ENCODE peak calls at places on chromosomes 1 and 21, in four cellular contexts. One of them, this sample, is unnamed.

GRCh38 chr1:93753766-93754763 is 72.4 kb upstream of the BCAR3 start:
- DNase-seq in H7: no peak
- DNase-seq in CD8-positive, alpha-beta memory T cell: no peak
- DNase-seq in endodermal cell: no peak
- DNase-seq in this sample: no peak

GRCh38 chr1:35470964-35471613 is 86.1 kb downstream of the KIAA0319L start:
- DNase-seq in endodermal cell: peak
- DNase-seq in H7: peak
- DNase-seq in CD8-positive, alpha-beta memory T cell: no peak
- DNase-seq in this sample: no peak

GRCh38 chr1:111499026-111499790 is 4.2 kb downstream of the ADORA3 start:
- DNase-seq in CD8-positive, alpha-beta memory T cell: no peak
- DNase-seq in endodermal cell: no peak
- DNase-seq in H7: no peak
- DNase-seq in this sample: no peak

GRCh38 chr1:10428956-10429355 is 1.3 kb upstream of the CENPS start:
- DNase-seq in endodermal cell: no peak
- DNase-seq in CD8-positive, alpha-beta memory T cell: no peak
- DNase-seq in H7: no peak
- DNase-seq in this sample: no peak

GRCh38 chr1:212749924-212750535 is 41.5 kb downstream of the NSL1 start:
- DNase-seq in endodermal cell: peak
- DNase-seq in H7: peak
- DNase-seq in CD8-positive, alpha-beta memory T cell: no peak
- DNase-seq in this sample: peak

GRCh38 chr1:22814176-22815042 is 103.8 kb downstream of the EPHB2 start:
- DNase-seq in H7: no peak
- DNase-seq in CD8-positive, alpha-beta memory T cell: no peak
- DNase-seq in endodermal cell: no peak
- DNase-seq in this sample: no peak

GRCh38 chr1:53705446-53706096 is 33.4 kb downstream of the GLIS1 start:
- DNase-seq in H7: no peak
- DNase-seq in endodermal cell: no peak
- DNase-seq in CD8-positive, alpha-beta memory T cell: no peak
- DNase-seq in this sample: no peak

GRCh38 chr1:180981596-180982387 is 40.9 kb downstream of the STX6 start:
- DNase-seq in CD8-positive, alpha-beta memory T cell: no peak
- DNase-seq in endodermal cell: peak
- DNase-seq in H7: peak
- DNase-seq in this sample: no peak

GRCh38 chr1:206633708-206634121 is 1.6 kb upstream of the DYRK3 start:
- DNase-seq in endodermal cell: peak
- DNase-seq in CD8-positive, alpha-beta memory T cell: no peak
- DNase-seq in H7: no peak
- DNase-seq in this sample: peak

GRCh38 chr1:176796583-176796982 is 333.6 kb downstream of the PAPPA2 start:
- DNase-seq in H7: no peak
- DNase-seq in endodermal cell: no peak
- DNase-seq in CD8-positive, alpha-beta memory T cell: no peak
- DNase-seq in this sample: no peak

GRCh38 chr1:8733463-8733862 is 84.0 kb downstream of the RERE start:
- DNase-seq in CD8-positive, alpha-beta memory T cell: no peak
- DNase-seq in H7: peak
- DNase-seq in endodermal cell: no peak
- DNase-seq in this sample: no peak

GRCh38 chr1:75640137-75640536 is 29.2 kb upstream of the SLC44A5 start:
- DNase-seq in CD8-positive, alpha-beta memory T cell: no peak
- DNase-seq in H7: no peak
- DNase-seq in endodermal cell: peak
- DNase-seq in this sample: no peak

GRCh38 chr21:27812279-27812678 is 845.4 kb upstream of the ADAMTS5 start:
- DNase-seq in CD8-positive, alpha-beta memory T cell: no peak
- DNase-seq in H7: no peak
- DNase-seq in endodermal cell: no peak
- DNase-seq in this sample: no peak

GRCh38 chr1:4603317-4604110 is 50.9 kb upstream of the AJAP1 start:
- DNase-seq in H7: no peak
- DNase-seq in endodermal cell: peak
- DNase-seq in CD8-positive, alpha-beta memory T cell: no peak
- DNase-seq in this sample: peak

GRCh38 chr1:215744419-215744818 is 177.3 kb downstream of the KCTD3 start:
- DNase-seq in CD8-positive, alpha-beta memory T cell: no peak
- DNase-seq in endodermal cell: no peak
- DNase-seq in H7: no peak
- DNase-seq in this sample: no peak

GRCh38 chr1:41502912-41503311 is 18.4 kb upstream of the EDN2 start:
- DNase-seq in H7: no peak
- DNase-seq in endodermal cell: no peak
- DNase-seq in CD8-positive, alpha-beta memory T cell: no peak
- DNase-seq in this sample: no peak

GRCh38 chr1:7384121-7384520 is 387.0 kb upstream of the VAMP3 start:
- DNase-seq in H7: no peak
- DNase-seq in CD8-positive, alpha-beta memory T cell: no peak
- DNase-seq in endodermal cell: peak
- DNase-seq in this sample: no peak

GRCh38 chr1:63775418-63776127 is 1.8 kb downstream of the ROR1 start:
- DNase-seq in endodermal cell: no peak
- DNase-seq in H7: no peak
- DNase-seq in CD8-positive, alpha-beta memory T cell: no peak
- DNase-seq in this sample: no peak
- H3K4me3 ChIP-seq in endodermal cell: peak
- H3K4me3 ChIP-seq in H7: peak
- H3K4me3 ChIP-seq in CD8-positive, alpha-beta memory T cell: no peak
- H3K4me3 ChIP-seq in this sample: peak

GRCh38 chr21:30337644-30338170 is at the start of gene KRTAP27-1:
- DNase-seq in CD8-positive, alpha-beta memory T cell: no peak
- DNase-seq in H7: no peak
- DNase-seq in endodermal cell: no peak
- DNase-seq in this sample: no peak
- H3K4me3 ChIP-seq in CD8-positive, alpha-beta memory T cell: no peak
- H3K4me3 ChIP-seq in H7: no peak
- H3K4me3 ChIP-seq in endodermal cell: no peak
- H3K4me3 ChIP-seq in this sample: no peak

DNA sequence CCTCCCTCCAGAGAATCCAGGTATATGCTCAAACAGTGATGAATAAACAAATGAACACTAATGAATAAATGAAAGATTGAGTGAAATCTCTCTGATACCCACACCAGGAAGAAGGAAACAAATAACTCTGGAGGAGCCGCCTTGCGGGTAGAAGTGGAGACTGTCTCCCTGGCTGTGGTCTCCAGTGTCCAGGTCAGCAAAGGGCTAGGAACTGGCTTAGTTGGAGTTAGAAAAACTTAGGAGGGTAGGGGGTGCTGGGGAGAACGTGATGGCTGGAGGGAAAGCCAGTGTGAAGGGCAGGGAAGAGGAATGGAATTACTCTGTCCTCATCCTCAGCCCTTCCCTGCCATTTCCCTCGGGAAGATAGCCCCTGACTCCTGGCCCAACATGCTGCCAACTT is 537 bp downstream of the RHBDL2 start:
- DNase-seq in H7: no peak
- DNase-seq in CD8-positive, alpha-beta memory T cell: no peak
- DNase-seq in endodermal cell: peak
- DNase-seq in this sample: no peak
- H3K4me3 ChIP-seq in H7: no peak
- H3K4me3 ChIP-seq in CD8-positive, alpha-beta memory T cell: no peak
- H3K4me3 ChIP-seq in endodermal cell: no peak
- H3K4me3 ChIP-seq in this sample: peak

GRCh38 chr1:208080396-208081276 is 163.5 kb downstream of the PLXNA2 start:
- DNase-seq in H7: no peak
- DNase-seq in endodermal cell: no peak
- DNase-seq in CD8-positive, alpha-beta memory T cell: no peak
- DNase-seq in this sample: no peak

GRCh38 chr1:208083715-208084085 is 160.5 kb downstream of the PLXNA2 start:
- DNase-seq in H7: peak
- DNase-seq in endodermal cell: no peak
- DNase-seq in CD8-positive, alpha-beta memory T cell: no peak
- DNase-seq in this sample: no peak

GRCh38 chr1:208083016-208083714 is 161.0 kb downstream of the PLXNA2 start:
- DNase-seq in H7: no peak
- DNase-seq in endodermal cell: peak
- DNase-seq in CD8-positive, alpha-beta memory T cell: no peak
- DNase-seq in this sample: no peak

GRCh38 chr1:208084220-208084619 is 160.0 kb downstream of the PLXNA2 start:
- DNase-seq in H7: no peak
- DNase-seq in CD8-positive, alpha-beta memory T cell: no peak
- DNase-seq in endodermal cell: no peak
- DNase-seq in this sample: no peak

GRCh38 chr1:208081972-208082371 is 162.2 kb downstream of the PLXNA2 start:
- DNase-seq in CD8-positive, alpha-beta memory T cell: no peak
- DNase-seq in H7: peak
- DNase-seq in endodermal cell: peak
- DNase-seq in this sample: no peak
- H3K4me3 ChIP-seq in CD8-positive, alpha-beta memory T cell: no peak
- H3K4me3 ChIP-seq in H7: no peak
- H3K4me3 ChIP-seq in endodermal cell: no peak
- H3K4me3 ChIP-seq in this sample: no peak

GRCh38 chr1:11649624-11650330 is 4.5 kb downstream of the FBXO2 start:
- DNase-seq in H7: no peak
- DNase-seq in CD8-positive, alpha-beta memory T cell: no peak
- DNase-seq in endodermal cell: no peak
- DNase-seq in this sample: no peak

GRCh38 chr1:11650331-11650991 is 3.8 kb downstream of the FBXO2 start:
- DNase-seq in H7: peak
- DNase-seq in endodermal cell: peak
- DNase-seq in CD8-positive, alpha-beta memory T cell: peak
- DNase-seq in this sample: no peak

GRCh38 chr1:11648732-11649158 is 5.5 kb downstream of the FBXO2 start:
- DNase-seq in H7: peak
- DNase-seq in CD8-positive, alpha-beta memory T cell: peak
- DNase-seq in endodermal cell: peak
- DNase-seq in this sample: no peak

GRCh38 chr1:11648039-11648438 is 6.2 kb downstream of the FBXO2 start:
- DNase-seq in CD8-positive, alpha-beta memory T cell: no peak
- DNase-seq in endodermal cell: no peak
- DNase-seq in H7: no peak
- DNase-seq in this sample: no peak

GRCh38 chr1:11649237-11649623 is 5.0 kb downstream of the FBXO2 start:
- DNase-seq in H7: no peak
- DNase-seq in endodermal cell: no peak
- DNase-seq in CD8-positive, alpha-beta memory T cell: no peak
- DNase-seq in this sample: no peak
- H3K4me3 ChIP-seq in H7: peak
- H3K4me3 ChIP-seq in endodermal cell: no peak
- H3K4me3 ChIP-seq in CD8-positive, alpha-beta memory T cell: no peak
- H3K4me3 ChIP-seq in this sample: no peak